ENCODE peak calls at places on chromosomes 2 and 18, in ten cellular contexts. One of them, this sample, is unnamed. For H3K9me3 and H3K4me1, the result is how much of the 10 kb centered on the place peaks cover.

GRCh38 chr18:57311472-57311871 is 40.9 kb upstream of the ST8SIA3 start:
- DNase-seq in stomach: no peak
- DNase-seq in body of pancreas: no peak
- DNase-seq in HCT116: no peak
- DNase-seq in Peyer's patch: no peak
- DNase-seq in transverse colon: no peak
- DNase-seq in prostate gland: no peak
- DNase-seq in A549: no peak
- DNase-seq in IMR-90: no peak
- DNase-seq in heart left ventricle: no peak
- DNase-seq in this sample: no peak

GRCh38 chr2:240204431-240205276 is 64.2 kb upstream of the OTOS start:
- DNase-seq in stomach: no peak
- DNase-seq in body of pancreas: no peak
- DNase-seq in HCT116: no peak
- DNase-seq in Peyer's patch: no peak
- DNase-seq in transverse colon: no peak
- DNase-seq in prostate gland: no peak
- DNase-seq in A549: no peak
- DNase-seq in IMR-90: no peak
- DNase-seq in heart left ventricle: no peak
- DNase-seq in this sample: no peak

GRCh38 chr2:1816414-1816911 is 72.1 kb upstream of the PXDN start:
- DNase-seq in stomach: no peak
- DNase-seq in body of pancreas: peak
- DNase-seq in HCT116: no peak
- DNase-seq in Peyer's patch: no peak
- DNase-seq in transverse colon: peak
- DNase-seq in prostate gland: peak
- DNase-seq in A549: no peak
- DNase-seq in IMR-90: peak
- DNase-seq in heart left ventricle: no peak
- DNase-seq in this sample: no peak

GRCh38 chr2:96530474-96531357 is 5.8 kb upstream of the ARID5A start:
- DNase-seq in stomach: no peak
- DNase-seq in body of pancreas: no peak
- DNase-seq in HCT116: no peak
- DNase-seq in Peyer's patch: peak
- DNase-seq in transverse colon: no peak
- DNase-seq in prostate gland: no peak
- DNase-seq in A549: no peak
- DNase-seq in IMR-90: no peak
- DNase-seq in heart left ventricle: no peak
- DNase-seq in this sample: no peak

GRCh38 chr2:99140860-99141109 is 722 bp upstream of the C2orf15 start:
- DNase-seq in stomach: no peak
- DNase-seq in body of pancreas: no peak
- DNase-seq in HCT116: peak
- DNase-seq in Peyer's patch: no peak
- DNase-seq in transverse colon: no peak
- DNase-seq in prostate gland: no peak
- DNase-seq in A549: no peak
- DNase-seq in IMR-90: no peak
- DNase-seq in heart left ventricle: no peak
- DNase-seq in this sample: no peak

GRCh38 chr2:71330155-71330554 is 1.4 kb upstream of the ZNF638 start:
- DNase-seq in stomach: no peak
- DNase-seq in body of pancreas: no peak
- DNase-seq in HCT116: no peak
- DNase-seq in Peyer's patch: no peak
- DNase-seq in transverse colon: no peak
- DNase-seq in prostate gland: no peak
- DNase-seq in A549: no peak
- DNase-seq in IMR-90: no peak
- DNase-seq in heart left ventricle: no peak
- DNase-seq in this sample: no peak

GRCh38 chr2:198448803-198449202 is 644.4 kb downstream of the PLCL1 start:
- DNase-seq in stomach: no peak
- DNase-seq in body of pancreas: no peak
- DNase-seq in HCT116: no peak
- DNase-seq in Peyer's patch: no peak
- DNase-seq in transverse colon: no peak
- DNase-seq in prostate gland: no peak
- DNase-seq in A549: no peak
- DNase-seq in IMR-90: no peak
- DNase-seq in heart left ventricle: no peak
- DNase-seq in this sample: no peak

GRCh38 chr2:23681356-23682140 is 245.4 kb downstream of the ATAD2B start:
- DNase-seq in stomach: no peak
- DNase-seq in body of pancreas: no peak
- DNase-seq in HCT116: no peak
- DNase-seq in Peyer's patch: no peak
- DNase-seq in transverse colon: no peak
- DNase-seq in prostate gland: no peak
- DNase-seq in A549: no peak
- DNase-seq in IMR-90: no peak
- DNase-seq in heart left ventricle: no peak
- DNase-seq in this sample: no peak

GRCh38 chr2:71575966-71576365 is 122.6 kb downstream of the DYSF start:
- DNase-seq in stomach: no peak
- DNase-seq in body of pancreas: no peak
- DNase-seq in HCT116: no peak
- DNase-seq in Peyer's patch: no peak
- DNase-seq in transverse colon: no peak
- DNase-seq in prostate gland: no peak
- DNase-seq in A549: no peak
- DNase-seq in IMR-90: no peak
- DNase-seq in heart left ventricle: no peak
- DNase-seq in this sample: no peak

GRCh38 chr18:73691118-73691517 is 456.5 kb downstream of the FBXO15 start:
- DNase-seq in stomach: no peak
- DNase-seq in body of pancreas: no peak
- DNase-seq in HCT116: no peak
- DNase-seq in Peyer's patch: no peak
- DNase-seq in transverse colon: no peak
- DNase-seq in prostate gland: no peak
- DNase-seq in A549: no peak
- DNase-seq in IMR-90: peak
- DNase-seq in heart left ventricle: peak
- DNase-seq in this sample: no peak

GRCh38 chr2:20409039-20409438 is 37.8 kb upstream of the RHOB start:
- DNase-seq in stomach: no peak
- DNase-seq in body of pancreas: no peak
- DNase-seq in HCT116: no peak
- DNase-seq in Peyer's patch: no peak
- DNase-seq in transverse colon: no peak
- DNase-seq in prostate gland: no peak
- DNase-seq in A549: no peak
- DNase-seq in IMR-90: no peak
- DNase-seq in heart left ventricle: no peak
- DNase-seq in this sample: no peak

GRCh38 chr2:53033416-53033815 is 734.2 kb upstream of the CHAC2 start:
- DNase-seq in stomach: no peak
- DNase-seq in body of pancreas: no peak
- DNase-seq in HCT116: no peak
- DNase-seq in Peyer's patch: no peak
- DNase-seq in transverse colon: no peak
- DNase-seq in prostate gland: no peak
- DNase-seq in A549: no peak
- DNase-seq in IMR-90: peak
- DNase-seq in heart left ventricle: no peak
- DNase-seq in this sample: no peak

GRCh38 chr2:60882971-60883753 is 1.8 kb downstream of the REL start:
- DNase-seq in stomach: no peak
- DNase-seq in body of pancreas: no peak
- DNase-seq in HCT116: no peak
- DNase-seq in Peyer's patch: peak
- DNase-seq in transverse colon: peak
- DNase-seq in prostate gland: no peak
- DNase-seq in A549: no peak
- DNase-seq in IMR-90: peak
- DNase-seq in heart left ventricle: no peak
- DNase-seq in this sample: no peak

GRCh38 chr2:228762565-228762964 is 508.5 kb downstream of the PID1 start:
- DNase-seq in stomach: no peak
- DNase-seq in body of pancreas: no peak
- DNase-seq in HCT116: no peak
- DNase-seq in Peyer's patch: no peak
- DNase-seq in transverse colon: no peak
- DNase-seq in prostate gland: no peak
- DNase-seq in A549: no peak
- DNase-seq in IMR-90: no peak
- DNase-seq in heart left ventricle: no peak
- DNase-seq in this sample: no peak

GRCh38 chr2:86541282-86541681 is 22.0 kb downstream of the CHMP3 start:
- DNase-seq in stomach: no peak
- DNase-seq in body of pancreas: no peak
- DNase-seq in HCT116: no peak
- DNase-seq in Peyer's patch: no peak
- DNase-seq in transverse colon: no peak
- DNase-seq in prostate gland: no peak
- DNase-seq in A549: no peak
- DNase-seq in IMR-90: no peak
- DNase-seq in heart left ventricle: no peak
- DNase-seq in this sample: no peak
- H3K9me3 ChIP-seq in stomach: under half
- H3K9me3 ChIP-seq in body of pancreas: under half
- H3K9me3 ChIP-seq in HCT116: under half
- H3K9me3 ChIP-seq in Peyer's patch: under half
- H3K9me3 ChIP-seq in transverse colon: under half
- H3K9me3 ChIP-seq in prostate gland: under half
- H3K9me3 ChIP-seq in A549: under half
- H3K9me3 ChIP-seq in IMR-90: under half
- H3K9me3 ChIP-seq in heart left ventricle: under half
- H3K9me3 ChIP-seq in this sample: under half

DNA sequence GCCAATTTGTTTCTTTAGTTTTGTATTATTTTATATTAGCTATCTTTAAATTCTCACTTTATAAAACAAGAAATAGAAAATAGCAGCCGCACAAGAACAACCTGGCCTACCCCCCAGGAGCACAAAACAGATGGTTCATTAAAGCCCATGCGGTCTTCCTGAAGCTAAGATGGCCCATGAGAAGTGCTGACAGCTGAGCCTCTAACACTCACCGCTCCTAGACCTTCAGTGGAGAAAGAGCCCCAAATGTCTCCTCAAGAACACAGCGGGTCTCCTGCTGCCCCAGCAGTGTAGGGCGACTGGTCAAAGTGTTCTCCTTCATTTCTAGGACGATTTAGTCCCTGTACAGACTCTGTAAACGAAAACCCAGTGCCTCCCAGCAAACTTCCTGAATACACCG is 45.1 kb downstream of the LPIN2 start:
- DNase-seq in stomach: no peak
- DNase-seq in body of pancreas: no peak
- DNase-seq in HCT116: no peak
- DNase-seq in Peyer's patch: no peak
- DNase-seq in transverse colon: no peak
- DNase-seq in prostate gland: no peak
- DNase-seq in A549: no peak
- DNase-seq in IMR-90: no peak
- DNase-seq in heart left ventricle: no peak
- DNase-seq in this sample: no peak
- H3K4me1 ChIP-seq in stomach: half or more
- H3K4me1 ChIP-seq in body of pancreas: under half
- H3K4me1 ChIP-seq in HCT116: under half
- H3K4me1 ChIP-seq in Peyer's patch: under half
- H3K4me1 ChIP-seq in transverse colon: under half
- H3K4me1 ChIP-seq in prostate gland: under half
- H3K4me1 ChIP-seq in A549: under half
- H3K4me1 ChIP-seq in IMR-90: under half
- H3K4me1 ChIP-seq in heart left ventricle: under half
- H3K4me1 ChIP-seq in this sample: under half

GRCh38 chr18:10078053-10078452 is 164.2 kb downstream of the VAPA start:
- DNase-seq in stomach: no peak
- DNase-seq in body of pancreas: no peak
- DNase-seq in HCT116: no peak
- DNase-seq in Peyer's patch: no peak
- DNase-seq in transverse colon: no peak
- DNase-seq in prostate gland: no peak
- DNase-seq in A549: no peak
- DNase-seq in IMR-90: no peak
- DNase-seq in heart left ventricle: no peak
- DNase-seq in this sample: no peak
- TF ChIP-seq POLR2A in stomach: no peak
- TF ChIP-seq POLR2A in body of pancreas: no peak
- TF ChIP-seq POLR2A in HCT116: no peak
- TF ChIP-seq POLR2A in Peyer's patch: no peak
- TF ChIP-seq POLR2A in transverse colon: no peak
- TF ChIP-seq POLR2A in prostate gland: no peak
- TF ChIP-seq POLR2A in A549: no peak
- TF ChIP-seq POLR2A in IMR-90: no peak
- TF ChIP-seq POLR2A in heart left ventricle: no peak
- TF ChIP-seq POLR2A in this sample: no peak

GRCh38 chr18:14969507-14969906 is 221.5 kb downstream of the ANKRD30B start:
- DNase-seq in stomach: no peak
- DNase-seq in body of pancreas: no peak
- DNase-seq in HCT116: no peak
- DNase-seq in Peyer's patch: no peak
- DNase-seq in transverse colon: no peak
- DNase-seq in prostate gland: no peak
- DNase-seq in A549: no peak
- DNase-seq in IMR-90: no peak
- DNase-seq in heart left ventricle: no peak
- DNase-seq in this sample: no peak
- H3K9me3 ChIP-seq in stomach: under half
- H3K9me3 ChIP-seq in body of pancreas: under half
- H3K9me3 ChIP-seq in HCT116: under half
- H3K9me3 ChIP-seq in Peyer's patch: under half
- H3K9me3 ChIP-seq in transverse colon: under half
- H3K9me3 ChIP-seq in prostate gland: under half
- H3K9me3 ChIP-seq in A549: under half
- H3K9me3 ChIP-seq in IMR-90: under half
- H3K9me3 ChIP-seq in heart left ventricle: under half
- H3K9me3 ChIP-seq in this sample: under half

GRCh38 chr2:42138163-42139016 is 30.8 kb upstream of the EML4 start:
- DNase-seq in stomach: peak
- DNase-seq in body of pancreas: peak
- DNase-seq in HCT116: no peak
- DNase-seq in Peyer's patch: no peak
- DNase-seq in transverse colon: no peak
- DNase-seq in prostate gland: peak
- DNase-seq in A549: no peak
- DNase-seq in IMR-90: peak
- DNase-seq in heart left ventricle: peak
- DNase-seq in this sample: no peak
- H3K4me1 ChIP-seq in stomach: under half
- H3K4me1 ChIP-seq in body of pancreas: under half
- H3K4me1 ChIP-seq in HCT116: under half
- H3K4me1 ChIP-seq in Peyer's patch: under half
- H3K4me1 ChIP-seq in transverse colon: under half
- H3K4me1 ChIP-seq in prostate gland: under half
- H3K4me1 ChIP-seq in A549: half or more
- H3K4me1 ChIP-seq in IMR-90: under half
- H3K4me1 ChIP-seq in heart left ventricle: under half
- H3K4me1 ChIP-seq in this sample: half or more

DNA sequence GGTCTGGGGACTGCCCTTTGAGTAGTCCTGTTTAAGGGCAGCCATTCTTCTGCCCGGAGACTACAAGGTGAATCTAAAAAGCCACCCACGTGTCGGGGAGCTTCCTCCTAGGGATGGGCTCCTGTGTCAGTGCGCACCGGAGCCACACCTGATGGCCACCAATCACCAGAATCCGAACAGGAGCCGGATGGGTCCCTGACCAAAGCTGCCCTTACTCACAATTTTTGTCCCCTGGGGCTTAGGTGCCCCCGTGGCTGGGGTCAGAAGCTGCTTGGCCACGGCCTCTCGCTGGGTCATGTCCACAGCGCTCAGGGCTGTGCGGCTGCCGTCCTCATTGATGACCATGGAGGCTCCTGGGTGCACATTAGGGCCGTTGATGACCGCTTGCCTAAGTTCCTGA is 30.9 kb downstream of the POLR1A start:
- DNase-seq in stomach: no peak
- DNase-seq in body of pancreas: no peak
- DNase-seq in HCT116: no peak
- DNase-seq in Peyer's patch: no peak
- DNase-seq in transverse colon: no peak
- DNase-seq in prostate gland: no peak
- DNase-seq in A549: no peak
- DNase-seq in IMR-90: no peak
- DNase-seq in heart left ventricle: no peak
- DNase-seq in this sample: no peak
- TF ChIP-seq POLR2A in stomach: no peak
- TF ChIP-seq POLR2A in body of pancreas: no peak
- TF ChIP-seq POLR2A in HCT116: no peak
- TF ChIP-seq POLR2A in Peyer's patch: no peak
- TF ChIP-seq POLR2A in transverse colon: no peak
- TF ChIP-seq POLR2A in prostate gland: no peak
- TF ChIP-seq POLR2A in A549: no peak
- TF ChIP-seq POLR2A in IMR-90: no peak
- TF ChIP-seq POLR2A in heart left ventricle: no peak
- TF ChIP-seq POLR2A in this sample: no peak

This sample was measured in esophagus squamous epithelium.